ENCODE peak calls at places on chromosomes 3 and 15, in six cellular contexts. K is cardiac muscle cell, D is SJSA1, O is WTC11, F is iris pigment epithelial cell, U is hepatic stellate cell. Z is an unnamed sample.

GRCh38 chr3:141063831-141064230 is 12.7 kb downstream of the SPSB4 start:
- DNase-seq in K (no peak), D (no peak), U (no peak), O (no peak), F (no peak), Z (no peak)

GRCh38 chr3:185744997-185745843 is 79.6 kb downstream of the IGF2BP2 start:
- DNase-seq in K (peak; percentile 75), U (peak; percentile 63), D (peak; percentile 91), F (peak; percentile 95), O (no peak), Z (peak; percentile 91)

GRCh38 chr3:196629234-196629633 is 10.3 kb upstream of the NRROS start:
- DNase-seq in O (no peak), K (no peak), U (no peak), D (no peak), F (no peak), Z (no peak)

GRCh38 chr3:23086366-23086765 is 116.8 kb upstream of the UBE2E2 start:
- DNase-seq in F (no peak), D (no peak), O (no peak), U (peak; percentile 20), K (no peak), Z (no peak)

GRCh38 chr3:184757010-184757651 is 45.3 kb upstream of the MAGEF1 start:
- DNase-seq in F (peak; percentile 93), K (peak; percentile 96), D (peak; percentile 15), O (no peak), U (peak; percentile 81), Z (no peak)

GRCh38 chr3:97940034-97940433 is 32.2 kb downstream of the RIOX2 start:
- DNase-seq in O (no peak), U (no peak), K (no peak), D (no peak), F (no peak), Z (no peak)

GRCh38 chr15:74208901-74209559 is 6.4 kb upstream of the STRA6 start:
- DNase-seq in K (peak; percentile 58), U (no peak), D (no peak), F (peak; percentile 61), O (peak; percentile 71), Z (no peak)

GRCh38 chr3:137762674-137763593 is 1.2 kb upstream of the SOX14 start:
- DNase-seq in O (peak; percentile 28), F (no peak), K (no peak), D (no peak), U (peak; percentile 2), Z (no peak)

GRCh38 chr3:136804813-136805212 is 14.1 kb upstream of the SLC35G2 start:
- DNase-seq in K (no peak), D (no peak), F (no peak), O (no peak), U (no peak), Z (no peak)

GRCh38 chr15:69557340-69558137 is 104.9 kb downstream of the RPLP1 start:
- DNase-seq in K (peak; percentile 93), F (peak; percentile 93), O (no peak), U (peak; percentile 68), D (peak; percentile 93), Z (peak; percentile 84)

GRCh38 chr3:112512320-112512719 is 13.0 kb upstream of the BTLA start:
- DNase-seq in K (no peak), O (no peak), F (no peak), U (no peak), D (no peak), Z (no peak)

GRCh38 chr3:36906504-36907149 is 38.2 kb downstream of the TRANK1 start:
- DNase-seq in K (peak; percentile 81), U (no peak), O (no peak), D (no peak), F (peak; percentile 74), Z (no peak)

GRCh38 chr15:52288051-52288942 is 7.3 kb downstream of the MYO5C start:
- DNase-seq in K (peak; percentile 3), D (peak; percentile 73), O (no peak), U (no peak), F (peak; percentile 24), Z (peak; percentile 57)

GRCh38 chr15:25171856-25172687 is 217.3 kb downstream of the SNRPN start:
- DNase-seq in O (peak; percentile 3), U (no peak), F (no peak), K (no peak), D (no peak), Z (no peak)

GRCh38 chr15:82231842-82232241 is 30.7 kb downstream of the EFL1 start:
- DNase-seq in D (no peak), O (no peak), F (no peak), U (no peak), K (no peak), Z (no peak)

GRCh38 chr3:193843447-193844301 is 250.7 kb downstream of the OPA1 start:
- DNase-seq in D (no peak), U (no peak), O (no peak), K (no peak), F (no peak), Z (no peak)

GRCh38 chr3:146581877-146582508 is 23.2 kb downstream of the PLSCR5 start:
- DNase-seq in U (no peak), F (peak; percentile 70), D (no peak), O (no peak), K (peak; percentile 57), Z (no peak)

GRCh38 chr15:101048191-101049011 is 129.2 kb downstream of the LRRK1 start:
- DNase-seq in K (no peak), D (no peak), O (no peak), U (no peak), F (no peak), Z (no peak)

GRCh38 chr3:69240651-69241578 is 118.5 kb upstream of the LMOD3 start:
- DNase-seq in U (no peak), F (no peak), K (peak; percentile 66), D (no peak), O (no peak), Z (no peak)

GRCh38 chr15:75037685-75038084 is 14.3 kb downstream of the PPCDC start:
- DNase-seq in D (no peak), F (peak; percentile 54), K (no peak), O (no peak), U (no peak), Z (no peak)

GRCh38 chr3:11655188-11655928 is 11.6 kb upstream of the VGLL4 start:
- DNase-seq in D (no peak), O (peak; percentile 36), U (no peak), F (no peak), K (peak; percentile 39), Z (no peak)

GRCh38 chr3:74529145-74529544 is 85.3 kb downstream of the CNTN3 start:
- DNase-seq in D (no peak), U (no peak), F (no peak), O (no peak), K (no peak), Z (no peak)

GRCh38 chr15:74994236-74994635 is 1.1 kb upstream of the SCAMP5 start:
- DNase-seq in O (no peak), K (no peak), U (no peak), F (no peak), D (no peak), Z (no peak)

GRCh38 chr15:85477730-85478129 is 97.3 kb downstream of the AKAP13 start:
- DNase-seq in K (peak; percentile 57), O (no peak), U (peak; percentile 9), D (peak; percentile 31), F (peak; percentile 84), Z (peak; percentile 33)

GRCh38 chr3:148861277-148861869 is 3.7 kb upstream of the CPA3 start:
- DNase-seq in F (peak; percentile 56), O (no peak), D (peak; percentile 36), K (peak; percentile 70), U (peak; percentile 26), Z (peak; percentile 48)

GRCh38 chr3:187979543-187979942 is 174.4 kb upstream of the LPP start:
- DNase-seq in K (no peak), U (no peak), F (no peak), O (no peak), D (no peak), Z (peak; percentile 31)

GRCh38 chr15:31265871-31266711 is 60.5 kb upstream of the KLF13 start:
- DNase-seq in O (peak; percentile 14), F (no peak), U (no peak), K (peak; percentile 62), D (no peak), Z (no peak)

GRCh38 chr3:30073622-30074021 is 532.8 kb upstream of the TGFBR2 start:
- DNase-seq in O (no peak), D (no peak), K (peak; percentile 15), U (no peak), F (peak; percentile 21), Z (peak; percentile 4)

GRCh38 chr3:189787191-189787590 is 156.0 kb downstream of the TP63 start:
- DNase-seq in O (no peak), K (no peak), U (no peak), D (no peak), F (no peak), Z (no peak)

GRCh38 chr3:101484805-101485620 is 28.0 kb downstream of the SENP7 start:
- DNase-seq in F (peak; percentile 83), U (peak; percentile 35), O (no peak), D (peak; percentile 66), K (peak; percentile 60), Z (peak; percentile 64)